ENCODE peak calls at places on chromosomes 4 and X, in four cellular contexts. A is esophagus squamous epithelium, J is epithelial cell of esophagus, T is H9. K is an unnamed sample.

GRCh38 chr4:129167640-129168260 is 71.8 kb downstream of the C4orf33 start:
- DNase-seq in J (peak), T (peak), A (no peak), K (no peak)

GRCh38 chrX:86696951-86697350 is 548.7 kb downstream of the DACH2 start:
- DNase-seq in J (no peak), T (no peak), A (no peak), K (no peak)

GRCh38 chrX:7108995-7109634 is 38.4 kb upstream of the STS start:
- DNase-seq in A (no peak), T (no peak), J (no peak), K (no peak)

GRCh38 chr4:2267320-2267811 is 5.5 kb upstream of the MXD4 start:
- DNase-seq in T (no peak), J (no peak), A (no peak), K (no peak)

GRCh38 chrX:152897216-152898144 is at the start of gene ZNF185:
- DNase-seq in J (peak), A (no peak), T (peak), K (no peak)

GRCh38 chr4:119028296-119028695 is 107.3 kb upstream of the MYOZ2 start:
- DNase-seq in A (no peak), T (no peak), J (no peak), K (no peak)

GRCh38 chr4:108830509-108831244 is 67.8 kb upstream of the ETNPPL start:
- DNase-seq in A (no peak), T (no peak), J (no peak), K (no peak)

GRCh38 chr4:6633091-6633906 is 7.2 kb upstream of the MRFAP1 start:
- DNase-seq in J (peak), T (no peak), A (no peak), K (peak)

GRCh38 chr4:104418313-104418712 is 76.4 kb downstream of the CXXC4 start:
- DNase-seq in A (no peak), J (peak), T (no peak), K (no peak)
- TF ChIP-seq CTCF in A (no peak), J (no peak), T (no peak), K (no peak)

GRCh38 chr4:71495454-71495853 is 156.6 kb downstream of the SLC4A4 start:
- DNase-seq in J (no peak), T (no peak), A (no peak), K (no peak)

GRCh38 chr4:71498624-71499023 is 159.8 kb downstream of the SLC4A4 start:
- DNase-seq in T (no peak), A (no peak), J (no peak), K (no peak)

GRCh38 chr4:71498002-71498401 is 159.2 kb downstream of the SLC4A4 start:
- DNase-seq in A (no peak), T (no peak), J (no peak), K (no peak)

GRCh38 chr4:71497078-71497477 is 158.3 kb downstream of the SLC4A4 start:
- DNase-seq in A (no peak), T (no peak), J (no peak), K (no peak)

GRCh38 chr4:71494539-71494938 is 155.7 kb downstream of the SLC4A4 start:
- DNase-seq in J (no peak), T (no peak), A (no peak), K (no peak)
- TF ChIP-seq CTCF in J (no peak), T (peak), A (no peak), K (no peak)

GRCh38 chrX:46838974-46839480 is 2.2 kb downstream of the RP2 start:
- DNase-seq in J (no peak), T (no peak), A (no peak), K (no peak)

GRCh38 chrX:46837543-46838481 is 969 bp downstream of the RP2 start:
- DNase-seq in T (no peak), A (no peak), J (peak), K (no peak)

GRCh38 chrX:46840946-46841740 is 4.3 kb downstream of the RP2 start:
- DNase-seq in T (no peak), A (no peak), J (peak), K (no peak)

GRCh38 chrX:46838482-46838857 is 1.6 kb downstream of the RP2 start:
- DNase-seq in T (no peak), J (peak), A (no peak), K (no peak)

DNA sequence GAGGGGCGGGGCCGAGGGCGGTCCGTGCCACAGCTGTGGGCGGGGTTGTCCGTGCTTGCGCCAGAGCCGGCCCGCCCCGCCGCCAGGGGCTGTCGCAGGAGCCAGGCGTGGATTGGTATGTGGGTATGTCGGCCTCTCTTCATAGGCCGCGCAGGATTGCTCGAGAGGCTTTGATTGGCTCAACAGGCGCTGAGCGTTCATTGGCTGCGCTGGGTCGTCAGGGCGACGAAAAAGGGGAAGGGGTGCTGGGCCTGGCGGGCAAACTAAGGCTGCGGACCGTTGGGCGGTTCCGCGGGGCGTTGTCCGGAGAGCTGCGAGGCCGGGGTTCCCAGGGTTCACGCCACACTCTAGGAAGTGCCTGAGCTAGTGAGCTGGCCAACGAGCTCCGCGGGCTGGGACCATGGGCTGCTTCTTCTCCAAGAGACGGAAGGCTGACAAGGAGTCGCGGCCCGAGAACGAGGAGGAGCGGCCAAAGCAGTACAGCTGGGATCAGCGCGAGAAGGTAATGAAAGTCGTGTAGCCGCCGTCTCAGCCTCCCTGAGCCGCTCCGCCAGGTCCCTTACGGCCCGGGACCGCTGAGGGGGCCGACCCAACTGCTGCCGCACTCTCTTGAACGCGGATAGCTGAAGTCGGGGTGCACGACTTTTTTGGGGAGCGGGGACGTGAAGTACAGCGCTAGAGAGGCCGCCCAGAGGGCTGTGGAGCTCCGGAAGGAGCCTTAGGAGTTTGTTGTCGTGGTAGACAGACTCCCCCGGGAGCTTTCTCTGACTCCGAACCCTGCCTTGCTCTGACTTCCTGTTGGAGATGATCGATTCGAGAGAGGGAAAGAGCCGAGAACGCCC is at the start of gene RP2:
- DNase-seq in J (peak), T (peak), A (peak), K (peak)
- TF ChIP-seq CTCF in J (no peak), T (peak), A (peak), K (no peak)

GRCh38 chrX:31212856-31213748 is 141.3 kb upstream of the FTHL17 start:
- DNase-seq in T (no peak), A (no peak), J (peak), K (no peak)
- TF ChIP-seq CTCF in T (no peak), A (no peak), J (no peak), K (no peak)

GRCh38 chr4:32337403-32337802 is 1617.2 kb downstream of the PCDH7 start:
- DNase-seq in T (no peak), J (no peak), A (no peak), K (no peak)

GRCh38 chr4:32341342-32341741 is 1621.2 kb downstream of the PCDH7 start:
- DNase-seq in A (no peak), T (no peak), J (no peak), K (no peak)

GRCh38 chr4:32334759-32335158 is 1614.6 kb downstream of the PCDH7 start:
- DNase-seq in T (no peak), A (no peak), J (no peak), K (no peak)

GRCh38 chr4:32342054-32342453 is 1621.9 kb downstream of the PCDH7 start:
- DNase-seq in T (no peak), J (no peak), A (no peak), K (no peak)

GRCh38 chr4:32340591-32340990 is 1620.4 kb downstream of the PCDH7 start:
- DNase-seq in A (no peak), J (peak), T (no peak), K (no peak)
- TF ChIP-seq CTCF in A (no peak), J (peak), T (no peak), K (no peak)

GRCh38 chr4:140174535-140174934 is 20.6 kb upstream of the MAML3 start:
- DNase-seq in A (no peak), T (no peak), J (peak), K (peak)
- TF ChIP-seq CTCF in A (no peak), T (no peak), J (no peak), K (no peak)

GRCh38 chrX:13898603-13899002 is 81.7 kb upstream of the GPM6B start:
- DNase-seq in T (no peak), J (peak), A (no peak), K (no peak)

GRCh38 chrX:13900351-13900750 is 83.5 kb upstream of the GPM6B start:
- DNase-seq in T (no peak), J (no peak), A (no peak), K (no peak)

GRCh38 chrX:13899607-13900006 is 82.7 kb upstream of the GPM6B start:
- DNase-seq in J (peak), A (no peak), T (no peak), K (no peak)

GRCh38 chrX:13897571-13897970 is 80.7 kb upstream of the GPM6B start:
- DNase-seq in J (no peak), T (no peak), A (no peak), K (no peak)

DNA sequence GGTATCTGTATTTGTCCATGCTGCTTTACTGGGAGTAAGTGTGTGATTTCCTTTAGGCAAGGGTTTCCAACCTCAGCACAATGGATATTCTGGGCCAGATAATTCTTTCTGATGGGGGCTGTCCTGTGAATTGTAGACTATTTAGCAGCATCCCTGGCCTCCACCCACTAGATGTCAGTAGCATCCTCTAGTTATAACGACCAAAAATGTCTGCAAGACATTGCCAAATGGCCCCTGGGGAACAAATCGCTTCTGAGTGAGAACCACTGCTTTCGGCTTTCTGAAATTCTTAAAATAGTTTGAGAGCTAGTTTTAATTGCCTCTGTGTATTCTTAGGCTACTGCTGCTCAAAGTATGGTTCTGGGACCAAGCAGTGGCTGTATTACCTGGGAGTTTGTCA is 81.2 kb upstream of the GPM6B start:
- DNase-seq in A (no peak), J (peak), T (no peak), K (no peak)
- TF ChIP-seq CTCF in A (no peak), J (peak), T (peak), K (no peak)

GRCh38 chr4:184575306-184575705 is 73.9 kb downstream of the CASP3 start:
- DNase-seq in A (no peak), J (no peak), T (no peak), K (no peak)
- TF ChIP-seq CTCF in A (no peak), J (no peak), T (no peak), K (no peak)

GRCh38 chrX:40299028-40299479 is 201.3 kb upstream of the BCOR start:
- DNase-seq in J (no peak), T (peak), A (no peak), K (no peak)
- TF ChIP-seq CTCF in J (no peak), T (peak), A (no peak), K (no peak)